ENCODE peak calls at places on chromosome 6, in ten cellular contexts. One of them, this sample, is unnamed.

GRCh38 chr6:165231581-165232276 is 77.7 kb downstream of the C6orf118 start:
- DNase-seq in T follicular helper cell: no peak
- DNase-seq in GM04504: peak; percentile 46
- DNase-seq in K562: no peak
- DNase-seq in CD8-positive, alpha-beta memory T cell: no peak
- DNase-seq in lower leg skin: no peak
- DNase-seq in renal cortical epithelial cell: peak; percentile 72
- DNase-seq in NCI-H2081: peak; percentile 47
- DNase-seq in KBM-7: peak; percentile 17
- DNase-seq in lung: no peak
- DNase-seq in this sample: no peak

GRCh38 chr6:131946404-131946991 is 4.7 kb downstream of the CCN2 start:
- DNase-seq in T follicular helper cell: no peak
- DNase-seq in GM04504: peak; percentile 58
- DNase-seq in K562: no peak
- DNase-seq in CD8-positive, alpha-beta memory T cell: no peak
- DNase-seq in lower leg skin: no peak
- DNase-seq in renal cortical epithelial cell: peak; percentile 43
- DNase-seq in NCI-H2081: no peak
- DNase-seq in KBM-7: no peak
- DNase-seq in lung: no peak
- DNase-seq in this sample: no peak

GRCh38 chr6:142087950-142088857 is 44.5 kb upstream of the GJE1 start:
- DNase-seq in T follicular helper cell: no peak
- DNase-seq in GM04504: no peak
- DNase-seq in K562: no peak
- DNase-seq in CD8-positive, alpha-beta memory T cell: no peak
- DNase-seq in lower leg skin: no peak
- DNase-seq in renal cortical epithelial cell: no peak
- DNase-seq in NCI-H2081: peak; percentile 14
- DNase-seq in KBM-7: no peak
- DNase-seq in lung: no peak
- DNase-seq in this sample: no peak

GRCh38 chr6:18166314-18167007 is 11.2 kb downstream of the KDM1B start:
- DNase-seq in T follicular helper cell: no peak
- DNase-seq in GM04504: no peak
- DNase-seq in K562: no peak
- DNase-seq in CD8-positive, alpha-beta memory T cell: no peak
- DNase-seq in lower leg skin: no peak
- DNase-seq in renal cortical epithelial cell: no peak
- DNase-seq in NCI-H2081: no peak
- DNase-seq in KBM-7: no peak
- DNase-seq in lung: no peak
- DNase-seq in this sample: no peak

GRCh38 chr6:74598473-74599393 is 607.1 kb downstream of the COL12A1 start:
- DNase-seq in T follicular helper cell: no peak
- DNase-seq in GM04504: peak; percentile 59
- DNase-seq in K562: no peak
- DNase-seq in CD8-positive, alpha-beta memory T cell: no peak
- DNase-seq in lower leg skin: no peak
- DNase-seq in renal cortical epithelial cell: peak; percentile 40
- DNase-seq in NCI-H2081: no peak
- DNase-seq in KBM-7: no peak
- DNase-seq in lung: no peak
- DNase-seq in this sample: no peak

GRCh38 chr6:156449569-156449968 is 327.6 kb upstream of the ARID1B start:
- DNase-seq in T follicular helper cell: no peak
- DNase-seq in GM04504: no peak
- DNase-seq in K562: no peak
- DNase-seq in CD8-positive, alpha-beta memory T cell: no peak
- DNase-seq in lower leg skin: no peak
- DNase-seq in renal cortical epithelial cell: no peak
- DNase-seq in NCI-H2081: no peak
- DNase-seq in KBM-7: no peak
- DNase-seq in lung: no peak
- DNase-seq in this sample: no peak

GRCh38 chr6:36427781-36428345 is 14.8 kb downstream of the PXT1 start:
- DNase-seq in T follicular helper cell: no peak
- DNase-seq in GM04504: no peak
- DNase-seq in K562: no peak
- DNase-seq in CD8-positive, alpha-beta memory T cell: no peak
- DNase-seq in lower leg skin: no peak
- DNase-seq in renal cortical epithelial cell: no peak
- DNase-seq in NCI-H2081: no peak
- DNase-seq in KBM-7: no peak
- DNase-seq in lung: no peak
- DNase-seq in this sample: no peak

GRCh38 chr6:125841356-125842090 is 50.8 kb downstream of the NCOA7 start:
- DNase-seq in T follicular helper cell: no peak
- DNase-seq in GM04504: no peak
- DNase-seq in K562: no peak
- DNase-seq in CD8-positive, alpha-beta memory T cell: no peak
- DNase-seq in lower leg skin: no peak
- DNase-seq in renal cortical epithelial cell: no peak
- DNase-seq in NCI-H2081: no peak
- DNase-seq in KBM-7: no peak
- DNase-seq in lung: no peak
- DNase-seq in this sample: no peak

GRCh38 chr6:111618407-111618806 is 12.7 kb upstream of the TRAF3IP2 start:
- DNase-seq in T follicular helper cell: no peak
- DNase-seq in GM04504: no peak
- DNase-seq in K562: no peak
- DNase-seq in CD8-positive, alpha-beta memory T cell: no peak
- DNase-seq in lower leg skin: no peak
- DNase-seq in renal cortical epithelial cell: no peak
- DNase-seq in NCI-H2081: no peak
- DNase-seq in KBM-7: no peak
- DNase-seq in lung: no peak
- DNase-seq in this sample: no peak

GRCh38 chr6:27890351-27891299 is 21.6 kb downstream of the OR2B2 start:
- DNase-seq in T follicular helper cell: peak; percentile 66
- DNase-seq in GM04504: peak; percentile 85
- DNase-seq in K562: peak; percentile 73
- DNase-seq in CD8-positive, alpha-beta memory T cell: peak; percentile 88
- DNase-seq in lower leg skin: peak; percentile 54
- DNase-seq in renal cortical epithelial cell: peak; percentile 98
- DNase-seq in NCI-H2081: no peak
- DNase-seq in KBM-7: no peak
- DNase-seq in lung: no peak
- DNase-seq in this sample: no peak

This sample was measured in esophagus muscularis mucosa.